ENCODE peak calls at places on chromosomes 5 and 9, in ten cellular contexts. J is bronchial epithelial cell; G is heart right ventricle; U is WTC11; D is vagina; B is HFFc6; R is CD4-positive, alpha-beta T cell; H is CD8-positive, alpha-beta T cell; F is GM12865; O is breast epithelium. N is an unnamed sample.

GRCh38 chr5:143197260-143197656 is 206.2 kb downstream of the NR3C1 start:
- DNase-seq in J (no peak), G (no peak), U (no peak), D (no peak), B (peak; percentile 15), R (no peak), H (no peak), F (no peak), O (no peak), N (no peak)

GRCh38 chr9:113661074-113661473 is 197.5 kb downstream of the RGS3 start:
- DNase-seq in J (no peak), G (no peak), U (no peak), D (no peak), B (no peak), R (no peak), H (no peak), F (no peak), O (peak; percentile 12), N (no peak)

GRCh38 chr5:132310141-132310834 is 16.1 kb downstream of the SLC22A4 start:
- DNase-seq in J (no peak), G (no peak), U (no peak), D (no peak), B (no peak), R (no peak), H (no peak), F (no peak), O (no peak), N (peak; percentile 13)

GRCh38 chr9:36937951-36938350 is 96.1 kb downstream of the PAX5 start:
- DNase-seq in J (no peak), G (no peak), U (no peak), D (no peak), B (no peak), R (no peak), H (no peak), F (no peak), O (no peak), N (no peak)

GRCh38 chr5:172078726-172079345 is 72.4 kb upstream of the FBXW11 start:
- DNase-seq in J (no peak), G (peak; percentile 72), U (no peak), D (no peak), B (no peak), R (no peak), H (no peak), F (no peak), O (no peak), N (no peak)

GRCh38 chr5:169637085-169637855 is at the start of gene DOCK2:
- DNase-seq in J (no peak), G (peak; percentile 38), U (peak; percentile 40), D (no peak), B (no peak), R (peak; percentile 45), H (peak; percentile 79), F (peak; percentile 88), O (no peak), N (peak; percentile 30)

GRCh38 chr9:15972760-15973159 is 419.9 kb downstream of the CCDC171 start:
- DNase-seq in J (no peak), G (no peak), U (no peak), D (no peak), B (no peak), R (no peak), H (no peak), F (peak; percentile 8), O (no peak), N (no peak)

GRCh38 chr5:20000416-20000815 is 12.4 kb upstream of the CDH18 start:
- DNase-seq in J (no peak), G (no peak), U (no peak), D (no peak), B (no peak), R (no peak), H (no peak), F (no peak), O (no peak), N (no peak)

GRCh38 chr9:3977388-3977787 is 322.5 kb downstream of the GLIS3 start:
- DNase-seq in J (no peak), G (no peak), U (no peak), D (no peak), B (no peak), R (no peak), H (no peak), F (no peak), O (no peak), N (no peak)

GRCh38 chr9:3980212-3980611 is 319.7 kb downstream of the GLIS3 start:
- DNase-seq in J (no peak), G (no peak), U (no peak), D (no peak), B (no peak), R (no peak), H (no peak), F (no peak), O (no peak), N (no peak)

GRCh38 chr9:3986060-3986459 is 313.8 kb downstream of the GLIS3 start:
- DNase-seq in J (no peak), G (no peak), U (no peak), D (no peak), B (no peak), R (no peak), H (no peak), F (no peak), O (no peak), N (no peak)

GRCh38 chr9:3980771-3981170 is 319.1 kb downstream of the GLIS3 start:
- DNase-seq in J (peak; percentile 8), G (no peak), U (no peak), D (no peak), B (no peak), R (no peak), H (no peak), F (no peak), O (no peak), N (peak; percentile 36)

DNA sequence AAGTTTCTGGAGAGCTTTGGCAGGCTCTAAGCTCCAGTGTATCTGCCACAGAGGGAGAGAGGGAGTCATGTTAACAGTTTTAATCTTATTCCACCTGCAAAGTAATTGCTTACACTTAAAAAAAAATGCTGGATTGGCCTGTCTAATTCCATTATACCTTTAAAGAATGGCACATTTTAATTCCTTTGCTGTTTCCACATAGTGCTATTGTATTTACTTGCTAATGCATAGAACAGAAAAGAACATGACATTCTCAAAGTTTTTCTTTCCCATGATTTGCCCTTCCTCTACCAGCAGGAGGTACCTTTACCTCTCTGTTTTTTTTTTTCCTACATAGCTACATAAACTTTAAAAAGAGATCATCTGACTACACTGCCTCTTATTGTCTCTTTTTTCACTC is 318.0 kb downstream of the GLIS3 start:
- DNase-seq in J (no peak), G (no peak), U (no peak), D (no peak), B (no peak), R (no peak), H (no peak), F (no peak), O (no peak), N (no peak)
- TF ChIP-seq CTCF in J (no peak), G (no peak), U (no peak), D (no peak), B (no peak), R (no peak), H (no peak), F (no peak), O (no peak), N (no peak)

GRCh38 chr9:134381671-134382505 is 55.6 kb downstream of the RXRA start:
- DNase-seq in J (no peak), G (peak; percentile 70), U (no peak), D (no peak), B (no peak), R (peak; percentile 21), H (peak; percentile 70), F (peak; percentile 62), O (no peak), N (no peak)
- TF ChIP-seq CTCF in J (peak; percentile 47), G (no peak), U (peak; percentile 1), D (no peak), B (peak; percentile 42), R (peak; percentile 24), H (peak; percentile 48), F (peak; percentile 52), O (no peak), N (no peak)

GRCh38 chr9:21077842-21078241 is at the start of gene IFNB1:
- DNase-seq in J (no peak), G (no peak), U (no peak), D (no peak), B (no peak), R (no peak), H (no peak), F (no peak), O (no peak), N (no peak)

GRCh38 chr9:21081451-21081850 is 3.7 kb upstream of the IFNB1 start:
- DNase-seq in J (no peak), G (no peak), U (no peak), D (no peak), B (no peak), R (no peak), H (no peak), F (no peak), O (no peak), N (no peak)

GRCh38 chr9:21075484-21075883 is 2.3 kb downstream of the IFNB1 start:
- DNase-seq in J (no peak), G (no peak), U (no peak), D (no peak), B (no peak), R (no peak), H (no peak), F (no peak), O (no peak), N (no peak)

GRCh38 chr9:21080793-21081192 is 3.1 kb upstream of the IFNB1 start:
- DNase-seq in J (no peak), G (no peak), U (no peak), D (no peak), B (no peak), R (no peak), H (no peak), F (no peak), O (no peak), N (no peak)

DNA sequence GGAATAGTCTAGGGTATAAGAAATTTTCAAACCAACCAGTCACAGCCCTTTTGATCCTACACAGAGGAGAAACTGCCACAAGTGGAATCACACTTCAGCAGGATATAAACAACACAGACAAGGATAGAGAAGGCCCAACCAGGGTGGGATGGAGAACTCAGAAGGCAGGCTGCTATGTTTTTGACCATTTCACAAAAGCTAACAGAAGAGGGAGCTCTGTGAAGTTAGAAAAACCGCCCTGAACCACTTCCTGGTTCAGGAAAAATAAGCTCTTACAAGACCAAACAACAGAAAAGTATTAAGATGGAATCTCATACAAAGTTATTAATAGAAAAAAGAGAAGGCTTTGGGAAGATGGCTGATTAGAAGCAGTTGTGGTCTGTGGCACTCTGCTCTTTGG is 960 bp upstream of the IFNB1 start:
- DNase-seq in J (no peak), G (no peak), U (no peak), D (no peak), B (no peak), R (no peak), H (no peak), F (peak; percentile 20), O (no peak), N (no peak)
- TF ChIP-seq CTCF in J (no peak), G (no peak), U (no peak), D (no peak), B (peak; percentile 41), R (peak; percentile 22), H (no peak), F (no peak), O (no peak), N (no peak)

DNA sequence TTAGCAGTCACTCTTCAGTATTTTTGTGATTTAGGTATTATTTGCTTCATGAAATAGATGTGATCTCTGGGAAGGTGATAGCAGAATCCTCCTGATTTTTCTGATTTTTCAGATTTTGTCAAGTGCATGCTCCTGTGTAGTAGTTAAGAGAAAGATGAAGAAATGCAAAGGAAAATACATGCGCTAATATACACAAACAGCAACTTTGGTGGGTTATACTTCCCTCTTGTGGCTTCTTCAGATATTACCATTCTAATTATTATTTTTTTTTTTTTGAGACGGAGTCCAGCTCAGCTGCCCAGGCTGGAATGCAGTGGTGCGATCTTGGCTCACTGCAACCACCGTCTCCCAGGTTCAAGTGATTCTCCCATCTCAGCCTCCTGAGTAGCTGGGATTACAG is 31.7 kb downstream of the LMNB1 start:
- DNase-seq in J (peak; percentile 24), G (no peak), U (no peak), D (no peak), B (peak; percentile 18), R (no peak), H (no peak), F (peak; percentile 51), O (no peak), N (no peak)
- TF ChIP-seq CTCF in J (peak; percentile 38), G (peak; percentile 53), U (no peak), D (peak; percentile 29), B (peak; percentile 82), R (peak; percentile 59), H (peak; percentile 64), F (peak; percentile 35), O (peak; percentile 25), N (peak; percentile 49)

N was measured in nephron progenitor cell.